ENCODE peak calls at places on chromosomes 16 and 17, in six cellular contexts. I is K562, R is endothelial cell of umbilical vein, Q is A549, W is GM12878, X is HepG2. N is an unnamed sample.

GRCh38 chr16:35210681-35211433 is 1751.4 kb downstream of the TP53TG3F start:
- DNase-seq in I (no peak), R (no peak), Q (no peak), W (no peak), X (no peak), N (no peak)

GRCh38 chr17:79803997-79804855 is 7.3 kb upstream of the CBX8 start:
- DNase-seq in I (no peak), R (no peak), Q (no peak), W (peak), X (no peak), N (peak)

GRCh38 chr17:10875984-10876555 is 38.2 kb upstream of the PIRT start:
- DNase-seq in I (peak), R (peak), Q (peak), W (no peak), X (peak), N (peak)

GRCh38 chr16:27437946-27438345 is 36.0 kb downstream of the IL21R start:
- DNase-seq in I (no peak), R (no peak), Q (no peak), W (no peak), X (no peak), N (no peak)

GRCh38 chr16:22370038-22370541 is 4.3 kb downstream of the CDR2 start:
- DNase-seq in I (no peak), R (peak), Q (no peak), W (no peak), X (peak), N (no peak)

GRCh38 chr17:32486701-32487459 is at the start of gene CDK5R1:
- DNase-seq in I (peak), R (peak), Q (peak), W (no peak), X (peak), N (peak)

GRCh38 chr16:57732011-57732410 is 3.6 kb upstream of the KATNB1 start:
- DNase-seq in I (no peak), R (no peak), Q (no peak), W (no peak), X (no peak), N (peak)

GRCh38 chr16:74586948-74587347 is 20.0 kb downstream of the GLG1 start:
- DNase-seq in I (no peak), R (no peak), Q (no peak), W (no peak), X (no peak), N (no peak)

GRCh38 chr17:73292031-73292531 is 19.7 kb downstream of the CDC42EP4 start:
- DNase-seq in I (no peak), R (peak), Q (no peak), W (no peak), X (no peak), N (peak)

GRCh38 chr17:79950711-79951110 is 85.0 kb downstream of the TBC1D16 start:
- DNase-seq in I (no peak), R (no peak), Q (no peak), W (no peak), X (no peak), N (no peak)

GRCh38 chr16:324201-324450 is 28.4 kb downstream of the AXIN1 start:
- DNase-seq in I (no peak), R (no peak), Q (no peak), W (no peak), X (no peak), N (no peak)

GRCh38 chr17:37461668-37462067 is 28.0 kb upstream of the DUSP14 start:
- DNase-seq in I (no peak), R (no peak), Q (no peak), W (no peak), X (no peak), N (no peak)

GRCh38 chr17:51768706-51769105 is 389.8 kb downstream of the CA10 start:
- DNase-seq in I (no peak), R (no peak), Q (no peak), W (no peak), X (no peak), N (no peak)

GRCh38 chr16:89155184-89155679 is 16.3 kb upstream of the CDH15 start:
- DNase-seq in I (no peak), R (peak), Q (no peak), W (no peak), X (no peak), N (no peak)

GRCh38 chr17:76585649-76586593 is at the start of gene ST6GALNAC2:
- DNase-seq in I (peak), R (peak), Q (peak), W (no peak), X (peak), N (peak)

GRCh38 chr16:61210039-61210438 is 826.2 kb downstream of the CDH8 start:
- DNase-seq in I (no peak), R (no peak), Q (no peak), W (no peak), X (no peak), N (no peak)

GRCh38 chr16:27633221-27633620 is 83.3 kb downstream of the KATNIP start:
- DNase-seq in I (no peak), R (no peak), Q (no peak), W (no peak), X (no peak), N (no peak)

GRCh38 chr17:75635610-75636202 is 2.5 kb downstream of the SMIM5 start:
- DNase-seq in I (no peak), R (no peak), Q (no peak), W (no peak), X (no peak), N (no peak)

GRCh38 chr17:17496189-17497064 is at the start of gene RASD1:
- DNase-seq in I (peak), R (peak), Q (peak), W (no peak), X (peak), N (peak)

GRCh38 chr16:87860553-87861299 is 8.6 kb downstream of the SLC7A5 start:
- DNase-seq in I (peak), R (peak), Q (peak), W (no peak), X (peak), N (no peak)

DNA sequence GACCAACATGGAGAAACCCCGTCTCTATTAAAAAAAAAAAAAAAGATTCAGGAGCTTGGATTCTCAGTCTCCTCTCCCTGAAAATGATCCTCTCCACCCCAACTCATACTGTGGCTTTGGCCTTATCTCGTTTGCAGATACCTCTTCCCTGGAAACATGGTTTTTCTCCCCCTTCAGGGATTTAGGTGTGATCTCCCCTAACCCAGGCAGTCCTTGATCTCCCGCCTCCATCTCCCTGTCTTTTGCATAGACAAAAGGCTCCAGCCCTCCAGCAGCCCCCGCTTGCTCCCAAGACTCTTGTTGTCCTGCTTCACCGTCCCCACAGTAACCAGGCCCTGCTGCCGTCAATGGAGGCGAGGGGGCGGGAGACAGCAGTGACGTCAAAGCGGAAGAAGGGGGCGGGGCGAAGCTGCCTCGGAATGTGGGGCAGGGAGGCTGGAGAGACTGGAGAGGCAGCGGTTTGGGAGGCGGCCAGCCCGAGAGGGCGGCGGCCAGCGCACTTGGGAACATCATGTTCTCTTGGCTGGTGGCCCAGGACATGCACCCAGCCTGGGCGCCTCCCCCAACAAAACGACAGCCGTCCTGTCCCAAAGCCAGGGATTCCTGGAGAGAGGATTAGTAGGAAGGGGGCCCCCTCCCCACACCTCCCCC is 1.9 kb upstream of the PER1 start:
- DNase-seq in I (peak), R (peak), Q (peak), W (no peak), X (peak), N (peak)
- TF ChIP-seq POLR2A in I (peak), R (peak), Q (peak), W (peak), X (peak), N (no peak)

GRCh38 chr17:67605259-67605912 is 112.3 kb upstream of the NOL11 start:
- DNase-seq in I (no peak), R (no peak), Q (no peak), W (no peak), X (no peak), N (no peak)
- TF ChIP-seq MYC in I (no peak), R (no peak), Q (no peak), W (no peak), X (no peak), N (no peak)

GRCh38 chr16:67026570-67026969 is 2.4 kb upstream of the CBFB start:
- DNase-seq in I (no peak), R (no peak), Q (no peak), W (no peak), X (no peak), N (no peak)

GRCh38 chr16:67028555-67029248 is at the start of gene CBFB:
- DNase-seq in I (peak), R (peak), Q (peak), W (peak), X (peak), N (peak)

GRCh38 chr16:67028167-67028554 is 788 bp upstream of the CBFB start:
- DNase-seq in I (no peak), R (no peak), Q (no peak), W (no peak), X (no peak), N (no peak)

GRCh38 chr16:67025151-67025550 is 3.8 kb upstream of the CBFB start:
- DNase-seq in I (no peak), R (no peak), Q (no peak), W (no peak), X (peak), N (no peak)

DNA sequence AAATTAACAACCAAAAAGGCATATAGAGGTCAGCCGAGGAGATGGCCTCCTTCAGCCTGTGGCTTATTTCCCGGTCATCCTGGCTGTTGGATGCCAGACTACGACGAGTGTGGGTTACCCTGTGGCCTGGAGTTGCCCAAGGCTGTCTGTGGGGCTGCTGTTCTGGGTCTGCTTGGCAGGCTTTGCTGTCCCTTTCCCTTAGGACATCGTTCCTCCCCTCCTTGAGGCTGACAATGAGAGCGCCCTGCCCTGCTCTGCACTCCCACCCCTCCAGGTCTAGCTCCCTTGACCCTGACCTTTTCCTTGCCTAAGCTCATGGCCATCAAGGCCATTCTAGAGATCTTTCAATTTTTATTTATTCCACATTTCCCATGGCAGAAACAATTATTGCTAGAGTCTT is 1.9 kb upstream of the CBFB start:
- DNase-seq in I (no peak), R (no peak), Q (no peak), W (no peak), X (no peak), N (no peak)
- TF ChIP-seq POLR2A in I (no peak), R (no peak), Q (no peak), W (no peak), X (peak), N (no peak)

GRCh38 chr17:9285602-9286001 is 264.3 kb downstream of the NTN1 start:
- DNase-seq in I (no peak), R (no peak), Q (no peak), W (no peak), X (no peak), N (no peak)

GRCh38 chr17:9287301-9287700 is 266.0 kb downstream of the NTN1 start:
- DNase-seq in I (no peak), R (no peak), Q (no peak), W (no peak), X (no peak), N (no peak)

GRCh38 chr17:9279911-9280310 is 258.6 kb downstream of the NTN1 start:
- DNase-seq in I (no peak), R (no peak), Q (no peak), W (no peak), X (no peak), N (no peak)

GRCh38 chr17:9284884-9285283 is 263.6 kb downstream of the NTN1 start:
- DNase-seq in I (no peak), R (no peak), Q (no peak), W (no peak), X (no peak), N (no peak)

DNA sequence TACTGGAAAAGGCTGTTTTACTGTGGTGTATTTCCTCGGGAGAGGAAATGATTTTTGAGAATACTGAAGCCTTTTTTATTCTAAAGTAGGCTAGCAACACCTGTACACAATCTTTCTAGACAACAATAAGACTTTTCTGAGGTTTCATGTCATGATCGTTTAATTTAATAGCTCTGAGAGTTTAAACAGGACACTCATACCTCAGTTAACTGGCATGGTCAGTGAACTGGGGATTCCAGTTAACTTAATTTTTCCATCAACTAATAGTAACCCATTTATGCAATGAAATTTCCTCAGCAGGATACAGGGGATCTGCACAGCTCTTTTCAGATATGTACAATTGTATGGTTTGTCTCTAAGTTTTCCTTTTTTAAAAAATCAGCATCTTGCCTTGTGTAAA is 262.6 kb downstream of the NTN1 start:
- DNase-seq in I (no peak), R (no peak), Q (no peak), W (no peak), X (no peak), N (no peak)
- TF ChIP-seq MYC in I (no peak), R (no peak), Q (no peak), W (no peak), X (no peak), N (no peak)

GRCh38 chr16:65121870-65122723 is at the start of gene CDH11:
- DNase-seq in I (no peak), R (peak), Q (no peak), W (no peak), X (no peak), N (no peak)
- TF ChIP-seq POLR2A in I (no peak), R (peak), Q (no peak), W (no peak), X (no peak), N (no peak)

GRCh38 chr17:43766413-43767052 is 7.9 kb upstream of the SOST start:
- DNase-seq in I (peak), R (peak), Q (peak), W (no peak), X (peak), N (peak)
- TF ChIP-seq MYC in I (no peak), R (no peak), Q (no peak), W (no peak), X (no peak), N (no peak)

GRCh38 chr17:8176998-8177731 is 985 bp upstream of the TMEM107 start:
- DNase-seq in I (peak), R (no peak), Q (no peak), W (no peak), X (no peak), N (no peak)

GRCh38 chr17:8173056-8173870 is 2.9 kb downstream of the TMEM107 start:
- DNase-seq in I (peak), R (peak), Q (peak), W (peak), X (peak), N (peak)

GRCh38 chr17:8175795-8176196 is 384 bp downstream of the TMEM107 start:
- DNase-seq in I (no peak), R (no peak), Q (no peak), W (no peak), X (no peak), N (peak)

GRCh38 chr17:8173871-8174322 is 2.3 kb downstream of the TMEM107 start:
- DNase-seq in I (no peak), R (no peak), Q (no peak), W (no peak), X (no peak), N (no peak)

DNA sequence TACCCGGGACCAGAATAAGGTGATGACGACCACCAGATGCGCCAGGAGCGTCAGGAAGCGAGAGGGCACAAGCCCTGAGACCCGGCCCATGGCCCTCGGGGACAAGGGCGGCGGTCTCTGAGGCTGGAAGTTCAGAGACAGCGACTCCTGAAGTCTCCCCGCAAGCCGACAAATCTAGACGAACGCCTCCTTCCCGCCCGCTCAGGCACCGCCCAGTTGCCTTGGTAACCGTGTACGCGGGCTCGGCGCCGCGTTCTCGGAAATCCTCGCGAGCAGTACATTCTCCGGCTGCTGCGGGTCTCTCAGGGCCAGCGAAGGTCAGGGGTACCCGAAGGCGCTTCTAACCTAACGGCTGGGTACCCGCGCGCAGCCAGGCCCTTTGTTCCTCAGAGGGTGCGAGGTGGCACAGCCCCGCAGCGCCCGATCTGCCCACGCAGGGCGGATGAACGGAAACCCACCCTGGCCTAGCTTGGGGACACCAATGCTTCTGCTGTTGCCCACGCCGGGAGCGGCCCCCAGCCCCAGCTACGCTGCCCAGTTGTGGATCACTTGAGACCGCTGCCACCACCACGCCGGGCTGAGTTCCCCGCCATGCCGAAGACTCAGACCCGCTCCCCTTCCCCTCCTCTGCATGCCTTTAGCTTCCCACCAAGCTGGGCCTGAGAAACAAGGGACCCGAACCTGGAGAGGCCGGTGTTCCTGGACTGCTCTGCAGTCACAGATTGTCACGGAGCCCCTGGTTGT is at the start of gene TMEM107:
- DNase-seq in I (peak), R (peak), Q (peak), W (peak), X (peak), N (peak)
- TF ChIP-seq POLR2A in I (peak), R (peak), Q (peak), W (peak), X (peak), N (no peak)

GRCh38 chr17:67521773-67522069 is 144.6 kb downstream of the PITPNC1 start:
- DNase-seq in I (no peak), R (no peak), Q (no peak), W (no peak), X (no peak), N (no peak)

GRCh38 chr17:67520916-67521772 is 144.1 kb downstream of the PITPNC1 start:
- DNase-seq in I (no peak), R (no peak), Q (no peak), W (no peak), X (no peak), N (peak)

GRCh38 chr17:67528751-67529436 is 151.8 kb downstream of the PITPNC1 start:
- DNase-seq in I (no peak), R (peak), Q (peak), W (no peak), X (peak), N (no peak)

GRCh38 chr17:67526700-67527099 is 149.6 kb downstream of the PITPNC1 start:
- DNase-seq in I (no peak), R (no peak), Q (no peak), W (no peak), X (no peak), N (no peak)

GRCh38 chr17:67525239-67526135 is 148.4 kb downstream of the PITPNC1 start:
- DNase-seq in I (no peak), R (no peak), Q (no peak), W (no peak), X (no peak), N (no peak)
- TF ChIP-seq MYC in I (no peak), R (no peak), Q (no peak), W (no peak), X (no peak), N (no peak)

GRCh38 chr17:50637829-50638571 is 3.3 kb downstream of the ABCC3 start:
- DNase-seq in I (no peak), R (no peak), Q (no peak), W (no peak), X (no peak), N (no peak)
- TF ChIP-seq POLR2A in I (no peak), R (no peak), Q (peak), W (no peak), X (no peak), N (no peak)

DNA sequence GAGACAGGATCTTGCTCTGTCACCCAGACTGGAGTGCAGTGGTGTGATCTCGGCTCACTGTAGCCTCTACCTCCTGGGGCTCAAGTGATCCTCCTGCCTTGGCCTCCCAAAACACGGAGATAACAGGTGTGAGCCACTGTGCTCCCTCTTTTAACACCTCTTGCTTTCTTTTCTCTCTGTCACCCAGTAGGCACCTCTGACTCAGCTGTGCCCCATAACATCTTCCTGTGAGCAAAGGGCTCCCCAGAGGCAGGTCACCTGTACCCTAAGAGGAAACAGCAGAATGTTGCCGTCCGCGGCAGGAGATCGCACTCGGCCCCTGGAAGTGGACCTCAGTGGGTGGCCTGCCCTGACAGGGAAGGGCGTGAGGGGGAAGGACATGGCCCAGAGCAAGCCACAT is 918 bp upstream of the NLRC3 start:
- DNase-seq in I (no peak), R (no peak), Q (no peak), W (peak), X (no peak), N (peak)
- TF ChIP-seq MYC in I (no peak), R (no peak), Q (no peak), W (no peak), X (no peak), N (no peak)